ENCODE peak calls at places on chromosomes 12 and 14, in seven cellular contexts. One of them, this sample, is unnamed. For H3K36me3 and H3K27me3, the result is how much of the 10 kb centered on the place peaks cover.

GRCh38 chr12:57456145-57456700 is 1.1 kb downstream of the INHBE start:
- DNase-seq in thoracic aorta: no peak
- DNase-seq in stomach: no peak
- DNase-seq in WERI-Rb-1: peak
- DNase-seq in Panc1: no peak
- DNase-seq in keratinocyte: no peak
- DNase-seq in PC-3: peak
- DNase-seq in this sample: no peak

GRCh38 chr12:49541911-49542505 is 3.2 kb downstream of the KCNH3 start:
- DNase-seq in Panc1: no peak
- DNase-seq in keratinocyte: no peak
- DNase-seq in stomach: no peak
- DNase-seq in PC-3: no peak
- DNase-seq in WERI-Rb-1: no peak
- DNase-seq in thoracic aorta: no peak
- DNase-seq in this sample: no peak

GRCh38 chr12:79344855-79345840 is 345.6 kb downstream of the PAWR start:
- DNase-seq in stomach: no peak
- DNase-seq in WERI-Rb-1: peak
- DNase-seq in keratinocyte: peak
- DNase-seq in Panc1: peak
- DNase-seq in thoracic aorta: no peak
- DNase-seq in PC-3: peak
- DNase-seq in this sample: peak

GRCh38 chr12:130916251-130916911 is 37.3 kb upstream of the ADGRD1 start:
- DNase-seq in keratinocyte: no peak
- DNase-seq in Panc1: peak
- DNase-seq in stomach: peak
- DNase-seq in thoracic aorta: no peak
- DNase-seq in WERI-Rb-1: peak
- DNase-seq in PC-3: peak
- DNase-seq in this sample: peak

GRCh38 chr12:122819209-122819805 is 15.9 kb upstream of the HIP1R start:
- DNase-seq in Panc1: no peak
- DNase-seq in stomach: no peak
- DNase-seq in thoracic aorta: no peak
- DNase-seq in PC-3: no peak
- DNase-seq in keratinocyte: no peak
- DNase-seq in WERI-Rb-1: no peak
- DNase-seq in this sample: no peak

GRCh38 chr14:99654235-99655000 is 9.5 kb downstream of the HHIPL1 start:
- DNase-seq in thoracic aorta: no peak
- DNase-seq in PC-3: no peak
- DNase-seq in Panc1: no peak
- DNase-seq in WERI-Rb-1: peak
- DNase-seq in keratinocyte: no peak
- DNase-seq in stomach: peak
- DNase-seq in this sample: no peak

GRCh38 chr12:104023710-104024109 is 26.3 kb downstream of the GLT8D2 start:
- DNase-seq in thoracic aorta: no peak
- DNase-seq in PC-3: no peak
- DNase-seq in stomach: no peak
- DNase-seq in WERI-Rb-1: no peak
- DNase-seq in keratinocyte: no peak
- DNase-seq in Panc1: no peak
- DNase-seq in this sample: no peak

GRCh38 chr12:3378655-3379054 is 112.3 kb upstream of the PRMT8 start:
- DNase-seq in PC-3: no peak
- DNase-seq in stomach: no peak
- DNase-seq in Panc1: no peak
- DNase-seq in keratinocyte: no peak
- DNase-seq in WERI-Rb-1: no peak
- DNase-seq in thoracic aorta: no peak
- DNase-seq in this sample: no peak

GRCh38 chr12:5461966-5462365 is 30.1 kb downstream of the NTF3 start:
- DNase-seq in Panc1: no peak
- DNase-seq in stomach: no peak
- DNase-seq in thoracic aorta: no peak
- DNase-seq in WERI-Rb-1: no peak
- DNase-seq in keratinocyte: no peak
- DNase-seq in PC-3: no peak
- DNase-seq in this sample: no peak

GRCh38 chr12:30243426-30243825 is 452.2 kb downstream of the IPO8 start:
- DNase-seq in keratinocyte: no peak
- DNase-seq in thoracic aorta: no peak
- DNase-seq in stomach: no peak
- DNase-seq in PC-3: no peak
- DNase-seq in WERI-Rb-1: no peak
- DNase-seq in Panc1: no peak
- DNase-seq in this sample: no peak

GRCh38 chr12:76270657-76271358 is 77.4 kb downstream of the BBS10 start:
- DNase-seq in thoracic aorta: no peak
- DNase-seq in PC-3: no peak
- DNase-seq in Panc1: no peak
- DNase-seq in WERI-Rb-1: no peak
- DNase-seq in stomach: no peak
- DNase-seq in keratinocyte: no peak
- DNase-seq in this sample: no peak

GRCh38 chr12:5017638-5018348 is 25.9 kb upstream of the KCNA5 start:
- DNase-seq in thoracic aorta: no peak
- DNase-seq in WERI-Rb-1: no peak
- DNase-seq in keratinocyte: no peak
- DNase-seq in stomach: no peak
- DNase-seq in Panc1: no peak
- DNase-seq in PC-3: no peak
- DNase-seq in this sample: no peak

GRCh38 chr14:102927346-102927877 is 4.9 kb downstream of the AMN start:
- DNase-seq in Panc1: no peak
- DNase-seq in keratinocyte: peak
- DNase-seq in stomach: peak
- DNase-seq in WERI-Rb-1: no peak
- DNase-seq in thoracic aorta: no peak
- DNase-seq in PC-3: peak
- DNase-seq in this sample: no peak

GRCh38 chr14:59107819-59108218 is 80.6 kb upstream of the DAAM1 start:
- DNase-seq in thoracic aorta: no peak
- DNase-seq in stomach: no peak
- DNase-seq in PC-3: no peak
- DNase-seq in Panc1: no peak
- DNase-seq in WERI-Rb-1: no peak
- DNase-seq in keratinocyte: no peak
- DNase-seq in this sample: no peak

GRCh38 chr12:130286041-130286440 is 51.6 kb upstream of the PIWIL1 start:
- DNase-seq in Panc1: no peak
- DNase-seq in stomach: no peak
- DNase-seq in keratinocyte: no peak
- DNase-seq in WERI-Rb-1: peak
- DNase-seq in PC-3: no peak
- DNase-seq in thoracic aorta: no peak
- DNase-seq in this sample: no peak

GRCh38 chr12:64633940-64634337 is 23.6 kb downstream of the RASSF3 start:
- DNase-seq in WERI-Rb-1: no peak
- DNase-seq in PC-3: peak
- DNase-seq in stomach: peak
- DNase-seq in thoracic aorta: no peak
- DNase-seq in Panc1: peak
- DNase-seq in keratinocyte: no peak
- DNase-seq in this sample: peak

GRCh38 chr12:130754234-130755001 is 38.3 kb upstream of the RIMBP2 start:
- DNase-seq in WERI-Rb-1: peak
- DNase-seq in keratinocyte: no peak
- DNase-seq in Panc1: no peak
- DNase-seq in thoracic aorta: no peak
- DNase-seq in stomach: no peak
- DNase-seq in PC-3: no peak
- DNase-seq in this sample: no peak

GRCh38 chr12:59973515-59973914 is 377.7 kb downstream of the SLC16A7 start:
- DNase-seq in PC-3: peak
- DNase-seq in WERI-Rb-1: no peak
- DNase-seq in thoracic aorta: no peak
- DNase-seq in Panc1: no peak
- DNase-seq in stomach: no peak
- DNase-seq in keratinocyte: peak
- DNase-seq in this sample: peak

GRCh38 chr12:65926119-65927004 is 102.1 kb downstream of the HMGA2 start:
- DNase-seq in PC-3: no peak
- DNase-seq in WERI-Rb-1: no peak
- DNase-seq in keratinocyte: no peak
- DNase-seq in Panc1: no peak
- DNase-seq in stomach: no peak
- DNase-seq in thoracic aorta: no peak
- DNase-seq in this sample: no peak

GRCh38 chr12:13094349-13094748 is 9.1 kb downstream of the GSG1 start:
- DNase-seq in PC-3: peak
- DNase-seq in keratinocyte: no peak
- DNase-seq in stomach: no peak
- DNase-seq in Panc1: no peak
- DNase-seq in WERI-Rb-1: peak
- DNase-seq in thoracic aorta: no peak
- DNase-seq in this sample: no peak

GRCh38 chr14:26389646-26390508 is 208.0 kb downstream of the NOVA1 start:
- DNase-seq in stomach: no peak
- DNase-seq in WERI-Rb-1: no peak
- DNase-seq in keratinocyte: no peak
- DNase-seq in PC-3: peak
- DNase-seq in thoracic aorta: no peak
- DNase-seq in Panc1: no peak
- DNase-seq in this sample: no peak

GRCh38 chr14:104333903-104334811 is 195.8 kb downstream of the KIF26A start:
- DNase-seq in thoracic aorta: no peak
- DNase-seq in PC-3: no peak
- DNase-seq in keratinocyte: no peak
- DNase-seq in WERI-Rb-1: no peak
- DNase-seq in stomach: peak
- DNase-seq in Panc1: no peak
- DNase-seq in this sample: no peak

GRCh38 chr12:52197371-52198231 is 5.8 kb upstream of the KRT80 start:
- DNase-seq in thoracic aorta: no peak
- DNase-seq in Panc1: no peak
- DNase-seq in WERI-Rb-1: no peak
- DNase-seq in PC-3: no peak
- DNase-seq in stomach: peak
- DNase-seq in keratinocyte: no peak
- DNase-seq in this sample: no peak

GRCh38 chr14:66231823-66232222 is 254.3 kb upstream of the CCDC196 start:
- DNase-seq in thoracic aorta: no peak
- DNase-seq in stomach: no peak
- DNase-seq in Panc1: no peak
- DNase-seq in WERI-Rb-1: no peak
- DNase-seq in keratinocyte: no peak
- DNase-seq in PC-3: no peak
- DNase-seq in this sample: no peak
- TF ChIP-seq CTCF in thoracic aorta: no peak
- TF ChIP-seq CTCF in stomach: no peak
- TF ChIP-seq CTCF in Panc1: no peak
- TF ChIP-seq CTCF in WERI-Rb-1: no peak
- TF ChIP-seq CTCF in keratinocyte: no peak
- TF ChIP-seq CTCF in PC-3: no peak
- TF ChIP-seq CTCF in this sample: no peak

DNA sequence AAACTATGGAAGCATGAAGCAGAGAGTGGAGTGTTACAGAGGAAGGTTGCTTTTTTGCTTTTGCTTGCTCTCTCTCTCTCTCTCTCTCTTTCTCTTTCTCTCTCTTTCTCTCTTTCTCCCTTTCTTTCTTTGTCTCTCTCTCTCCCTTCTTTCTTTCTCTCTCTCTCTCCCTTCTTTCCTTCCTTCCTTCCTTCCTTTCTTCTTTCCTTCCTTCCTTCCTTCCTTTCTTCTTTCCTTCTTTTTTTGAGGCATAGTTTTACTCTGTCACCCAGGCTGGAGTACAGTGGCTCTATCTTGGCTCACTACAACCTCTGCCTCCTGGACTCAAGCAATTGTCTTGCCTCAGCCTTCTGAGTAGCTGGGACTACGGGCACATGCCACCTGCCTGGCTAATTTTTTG is 7.6 kb downstream of the ARHGDIB start:
- DNase-seq in stomach: no peak
- DNase-seq in thoracic aorta: no peak
- DNase-seq in keratinocyte: no peak
- DNase-seq in WERI-Rb-1: no peak
- DNase-seq in PC-3: no peak
- DNase-seq in Panc1: no peak
- DNase-seq in this sample: no peak
- H3K36me3 ChIP-seq in stomach: under half
- H3K36me3 ChIP-seq in thoracic aorta: under half
- H3K36me3 ChIP-seq in keratinocyte: under half
- H3K36me3 ChIP-seq in WERI-Rb-1: under half
- H3K36me3 ChIP-seq in PC-3: under half
- H3K36me3 ChIP-seq in Panc1: under half
- H3K36me3 ChIP-seq in this sample: under half

DNA sequence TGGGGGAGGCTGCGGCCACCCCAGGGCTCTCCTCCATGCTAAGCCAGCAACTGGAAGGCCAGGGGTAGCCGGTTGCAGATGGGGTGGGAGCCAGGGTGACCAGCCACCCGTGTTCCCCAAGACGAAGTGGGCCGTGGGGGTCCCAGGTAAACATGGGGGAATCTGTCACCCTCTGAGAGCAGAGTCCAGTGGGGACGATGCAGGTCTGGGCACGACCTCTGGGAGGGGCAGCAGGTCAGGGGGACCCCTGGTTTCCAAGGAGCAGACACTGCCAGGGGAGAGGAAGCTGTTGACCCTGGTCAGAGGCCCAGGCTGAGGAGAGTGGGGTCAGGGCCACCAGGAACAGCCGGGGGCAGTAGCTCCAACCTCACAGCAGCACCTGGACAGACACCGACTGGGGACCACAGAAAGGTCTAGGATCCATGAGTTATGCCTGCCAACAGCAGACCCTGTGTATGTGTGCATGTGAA is 35.0 kb upstream of the FBRSL1 start:
- DNase-seq in Panc1: no peak
- DNase-seq in keratinocyte: no peak
- DNase-seq in stomach: no peak
- DNase-seq in WERI-Rb-1: no peak
- DNase-seq in thoracic aorta: no peak
- DNase-seq in PC-3: no peak
- DNase-seq in this sample: no peak
- H3K27me3 ChIP-seq in Panc1: under half
- H3K27me3 ChIP-seq in keratinocyte: under half
- H3K27me3 ChIP-seq in stomach: under half
- H3K27me3 ChIP-seq in WERI-Rb-1: under half
- H3K27me3 ChIP-seq in thoracic aorta: under half
- H3K27me3 ChIP-seq in PC-3: under half
- H3K27me3 ChIP-seq in this sample: under half

DNA sequence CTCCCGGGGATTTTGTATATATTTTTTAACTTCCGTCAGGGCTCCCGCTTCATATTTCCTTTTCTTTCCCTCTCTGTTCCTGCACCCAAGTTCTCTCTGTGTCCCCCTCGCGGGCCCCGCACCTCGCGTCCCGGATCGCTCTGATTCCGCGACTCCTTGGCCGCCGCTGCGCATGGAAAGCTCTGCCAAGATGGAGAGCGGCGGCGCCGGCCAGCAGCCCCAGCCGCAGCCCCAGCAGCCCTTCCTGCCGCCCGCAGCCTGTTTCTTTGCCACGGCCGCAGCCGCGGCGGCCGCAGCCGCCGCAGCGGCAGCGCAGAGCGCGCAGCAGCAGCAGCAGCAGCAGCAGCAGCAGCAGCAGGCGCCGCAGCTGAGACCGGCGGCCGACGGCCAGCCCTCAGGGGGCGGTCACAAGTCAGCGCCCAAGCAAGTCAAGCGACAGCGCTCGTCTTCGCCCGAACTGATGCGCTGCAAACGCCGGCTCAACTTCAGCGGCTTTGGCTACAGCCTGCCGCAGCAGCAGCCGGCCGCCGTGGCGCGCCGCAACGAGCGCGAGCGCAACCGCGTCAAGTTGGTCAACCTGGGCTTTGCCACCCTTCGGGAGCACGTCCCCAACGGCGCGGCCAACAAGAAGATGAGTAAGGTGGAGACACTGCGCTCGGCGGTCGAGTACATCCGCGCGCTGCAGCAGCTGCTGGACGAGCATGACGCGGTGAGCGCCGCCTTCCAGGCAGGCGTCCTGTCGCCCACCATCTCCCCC is 777 bp downstream of the ASCL1 start:
- DNase-seq in stomach: no peak
- DNase-seq in PC-3: no peak
- DNase-seq in Panc1: no peak
- DNase-seq in keratinocyte: no peak
- DNase-seq in WERI-Rb-1: peak
- DNase-seq in thoracic aorta: no peak
- DNase-seq in this sample: no peak
- TF ChIP-seq CTCF in stomach: no peak
- TF ChIP-seq CTCF in PC-3: no peak
- TF ChIP-seq CTCF in Panc1: no peak
- TF ChIP-seq CTCF in keratinocyte: no peak
- TF ChIP-seq CTCF in WERI-Rb-1: peak
- TF ChIP-seq CTCF in thoracic aorta: no peak
- TF ChIP-seq CTCF in this sample: no peak

This sample was measured in kidney epithelial cell.